ENCODE peak calls at places on chromosomes 11 and 22, in five cellular contexts. J, I, S, U and P are unnamed samples.

GRCh38 chr22:49960967-49961600 is 512 bp downstream of the PIM3 start:
- DNase-seq in J (peak; percentile 47), I (peak; percentile 65), S (peak; percentile 76), U (peak; percentile 40), P (peak; percentile 56)

GRCh38 chr11:122852071-122852831 is 14.0 kb downstream of the CRTAM start:
- DNase-seq in J (peak; percentile 43), I (no peak), S (peak; percentile 77), U (no peak), P (no peak)

GRCh38 chr11:117458275-117459120 is 130.8 kb downstream of the CEP164 start:
- DNase-seq in J (no peak), I (no peak), S (no peak), U (no peak), P (no peak)

GRCh38 chr11:115411114-115411513 is 93.1 kb downstream of the CADM1 start:
- DNase-seq in J (no peak), I (no peak), S (no peak), U (no peak), P (no peak)

GRCh38 chr11:45110562-45110961 is 35.9 kb upstream of the PRDM11 start:
- DNase-seq in J (peak; percentile 82), I (peak; percentile 74), S (peak; percentile 75), U (peak; percentile 69), P (peak; percentile 87)

GRCh38 chr11:43852057-43852636 is 28.5 kb upstream of the ALKBH3 start:
- DNase-seq in J (peak; percentile 76), I (peak; percentile 72), S (peak; percentile 76), U (peak; percentile 67), P (peak; percentile 80)

GRCh38 chr22:24948356-24949202 is 2.1 kb upstream of the LHFPL7 start:
- DNase-seq in J (no peak), I (no peak), S (peak; percentile 17), U (no peak), P (no peak)

GRCh38 chr22:26835929-26836528 is 178.6 kb downstream of the MIAT start:
- DNase-seq in J (peak; percentile 45), I (peak; percentile 61), S (peak; percentile 57), U (peak; percentile 44), P (peak; percentile 94)

GRCh38 chr11:117020873-117021564 is 77.2 kb downstream of the SIK3 start:
- DNase-seq in J (no peak), I (no peak), S (no peak), U (no peak), P (no peak)

GRCh38 chr22:45261407-45262088 is 20.9 kb upstream of the KIAA0930 start:
- DNase-seq in J (no peak), I (peak; percentile 65), S (no peak), U (peak; percentile 64), P (no peak)

GRCh38 chr22:45265546-45265945 is 19.2 kb upstream of the UPK3A start:
- DNase-seq in J (no peak), I (no peak), S (no peak), U (no peak), P (no peak)

GRCh38 chr22:45262195-45262930 is 21.7 kb upstream of the KIAA0930 start:
- DNase-seq in J (no peak), I (peak; percentile 36), S (no peak), U (no peak), P (no peak)

GRCh38 chr22:45262931-45263789 is 21.6 kb upstream of the UPK3A start:
- DNase-seq in J (no peak), I (peak; percentile 96), S (peak; percentile 10), U (peak; percentile 51), P (no peak)

DNA sequence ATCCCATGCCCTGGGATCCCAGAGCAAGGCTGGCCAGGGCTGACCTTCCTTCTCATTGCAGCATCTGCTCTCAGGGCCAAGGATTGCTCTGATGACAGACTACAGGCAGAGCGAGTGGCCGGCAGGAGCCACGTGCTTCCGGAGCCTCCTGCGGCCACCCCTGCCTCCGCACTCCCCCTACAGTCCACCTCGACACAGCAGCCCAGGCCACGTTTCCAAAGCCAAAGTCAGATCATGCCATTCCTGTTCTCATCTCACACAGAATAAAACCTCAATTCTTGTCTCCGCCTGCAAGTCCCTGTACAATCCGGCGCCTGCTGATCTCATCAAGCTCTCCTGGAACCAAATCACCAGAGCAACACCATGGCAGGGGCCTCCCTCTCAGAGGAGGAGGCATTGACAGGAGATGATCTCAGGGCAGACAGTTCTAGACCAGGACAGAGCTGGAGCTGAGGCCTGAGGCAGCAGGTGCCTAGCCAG is 20.9 kb upstream of the UPK3A start:
- DNase-seq in J (no peak), I (peak; percentile 65), S (peak; percentile 94), U (peak; percentile 70), P (peak; percentile 80)
- TF ChIP-seq EZH2phosphoT487 in J (no peak), I (no peak), S (no peak), U (no peak), P (no peak)

DNA sequence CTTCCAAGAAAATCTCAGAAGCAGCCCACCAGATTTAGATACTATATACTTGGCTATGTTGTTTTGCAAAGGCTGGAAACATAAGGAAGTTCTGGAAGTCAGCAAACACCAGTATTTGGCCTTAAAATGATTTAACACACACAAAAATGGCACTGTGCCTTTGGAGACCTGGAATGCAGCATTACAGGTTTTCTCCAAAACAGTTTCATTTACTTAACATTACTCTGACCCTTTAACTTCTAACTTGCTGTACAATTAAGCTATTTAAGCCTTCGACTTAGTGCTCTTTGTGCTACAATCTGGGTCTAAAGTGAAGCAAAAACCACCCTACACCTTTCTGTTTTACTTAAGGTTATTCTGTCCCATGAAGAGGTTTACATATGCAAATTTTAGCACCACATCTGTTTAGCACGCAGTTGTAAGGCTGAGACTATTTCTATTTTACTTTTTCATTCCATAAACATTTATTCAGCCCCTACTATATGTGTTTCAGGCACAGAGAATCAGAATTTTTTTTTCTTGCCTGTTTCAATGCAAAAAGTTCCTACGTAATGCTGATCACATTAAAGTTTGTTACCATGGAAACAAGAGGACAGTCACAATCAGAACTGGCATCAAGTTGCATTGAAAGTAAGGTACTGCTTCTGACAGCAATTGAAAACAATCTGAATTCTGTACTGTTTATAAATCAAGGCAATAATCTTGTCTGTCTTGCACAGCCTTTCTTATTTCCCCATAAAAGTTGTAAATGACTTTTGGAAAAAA is 70.3 kb downstream of the MAML2 start:
- DNase-seq in J (peak; percentile 95), I (no peak), S (peak; percentile 53), U (no peak), P (no peak)
- H3K4me3 ChIP-seq in J (peak overlapping the region; percentile 43), I (no peak overlapping the region), S (no peak overlapping the region), U (no peak overlapping the region), P (no peak overlapping the region)

GRCh38 chr22:43181321-43182076 is 5.4 kb downstream of the TTLL12 start:
- DNase-seq in J (no peak), I (no peak), S (no peak), U (no peak), P (no peak)

GRCh38 chr22:43182118-43182517 is 4.8 kb downstream of the TTLL12 start:
- DNase-seq in J (no peak), I (no peak), S (no peak), U (no peak), P (no peak)

GRCh38 chr22:43185860-43186261 is 1.1 kb downstream of the TTLL12 start:
- DNase-seq in J (peak; percentile 24), I (peak; percentile 19), S (peak; percentile 51), U (peak; percentile 29), P (peak; percentile 34)

GRCh38 chr22:43182726-43183125 is 4.2 kb downstream of the TTLL12 start:
- DNase-seq in J (no peak), I (no peak), S (no peak), U (no peak), P (no peak)

GRCh38 chr22:43183496-43184263 is 3.3 kb downstream of the TTLL12 start:
- DNase-seq in J (no peak), I (no peak), S (peak; percentile 44), U (no peak), P (no peak)
- H3K9me3 ChIP-seq in J (no peaks in the 10 kb centered on the region), I (no peaks in the 10 kb centered on the region), S (no peaks in the 10 kb centered on the region), U (no peaks in the 10 kb centered on the region), P (no peaks in the 10 kb centered on the region)

GRCh38 chr11:74019860-74020259 is 11.0 kb upstream of the UCP3 start:
- DNase-seq in J (no peak), I (no peak), S (peak; percentile 72), U (no peak), P (no peak)
- TF ChIP-seq EZH2phosphoT487 in J (no peak), I (no peak), S (no peak), U (no peak), P (no peak)

GRCh38 chr22:17926516-17926915 is 97.8 kb downstream of the MICAL3 start:
- DNase-seq in J (no peak), I (no peak), S (no peak), U (no peak), P (no peak)

GRCh38 chr22:17924735-17925727 is 99.3 kb downstream of the MICAL3 start:
- DNase-seq in J (peak; percentile 43), I (no peak), S (no peak), U (no peak), P (no peak)

GRCh38 chr22:17921871-17922821 is 102.2 kb downstream of the MICAL3 start:
- DNase-seq in J (no peak), I (no peak), S (no peak), U (no peak), P (peak; percentile 72)

GRCh38 chr22:17922925-17923898 is 101.1 kb downstream of the MICAL3 start:
- DNase-seq in J (peak; percentile 58), I (no peak), S (peak; percentile 56), U (no peak), P (no peak)

DNA sequence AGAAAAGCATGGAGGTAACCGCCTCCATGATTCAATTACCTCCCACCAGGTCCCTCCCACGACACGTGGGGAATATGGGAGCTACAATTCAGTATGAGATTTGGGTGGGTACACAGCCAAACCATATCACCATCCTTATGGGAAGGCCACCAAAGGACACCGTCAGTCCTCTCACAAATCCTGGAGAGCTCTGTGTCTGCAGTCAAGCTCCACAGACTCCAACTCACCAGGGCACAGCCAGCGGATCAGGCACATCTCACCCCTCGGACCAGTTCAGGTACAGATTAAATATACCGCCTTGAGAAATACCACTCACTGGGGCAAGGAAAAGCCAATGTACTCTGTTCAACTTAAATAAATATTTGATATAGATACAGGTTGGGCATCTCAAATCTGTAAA is 100.3 kb downstream of the MICAL3 start:
- DNase-seq in J (no peak), I (no peak), S (no peak), U (no peak), P (no peak)
- H3K4me3 ChIP-seq in J (no peak overlapping the region), I (no peak overlapping the region), S (no peak overlapping the region), U (no peak overlapping the region), P (no peak overlapping the region)

GRCh38 chr22:45477366-45478107 is 25.1 kb upstream of the FBLN1 start:
- DNase-seq in J (no peak), I (no peak), S (no peak), U (no peak), P (no peak)
- H3K9me3 ChIP-seq in J (no peaks in the 10 kb centered on the region), I (no peaks in the 10 kb centered on the region), S (no peaks in the 10 kb centered on the region), U (no peaks in the 10 kb centered on the region), P (no peaks in the 10 kb centered on the region)

GRCh38 chr22:43268261-43268660 is 74.9 kb downstream of the SCUBE1 start:
- DNase-seq in J (no peak), I (no peak), S (no peak), U (no peak), P (no peak)
- TF ChIP-seq EZH2phosphoT487 in J (no peak), I (no peak), S (no peak), U (no peak), P (no peak)

DNA sequence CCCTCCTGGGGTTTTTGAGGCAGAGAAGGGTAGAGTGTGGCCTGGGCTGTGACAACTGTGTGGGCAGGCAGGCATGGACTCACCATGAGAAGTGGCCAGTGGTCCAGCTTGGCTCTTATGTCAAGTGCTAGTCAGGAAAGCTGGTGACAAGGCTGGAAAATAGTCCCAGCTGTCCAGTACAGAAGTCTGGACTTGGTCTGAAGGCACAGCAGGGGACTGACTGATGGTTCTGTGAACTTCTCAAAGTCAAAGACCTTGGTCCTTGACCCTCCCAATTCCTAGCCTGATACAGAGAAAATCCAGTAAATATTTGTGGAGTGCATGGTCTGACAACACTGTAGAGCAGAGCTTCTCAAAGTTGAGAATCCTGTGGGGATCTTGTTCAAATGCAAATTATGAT is 1.7 kb downstream of the PPFIBP2 start:
- DNase-seq in J (no peak), I (no peak), S (no peak), U (no peak), P (no peak)
- H3K4me3 ChIP-seq in J (no peak overlapping the region), I (peak overlapping the region; percentile 97), S (no peak overlapping the region), U (no peak overlapping the region), P (no peak overlapping the region)